ENCODE peak calls at places on chromosomes 16 and 17, in eight cellular contexts. F is fibroblast of pulmonary artery, I is neuronal stem cell, C is neural progenitor cell, R is colonic mucosa, P is epithelial cell of esophagus, A is heart left ventricle, G is tibial nerve. V is an unnamed sample.

GRCh38 chr16:11423315-11424117 is 78.3 kb downstream of the RMI2 start:
- DNase-seq in I (no peak), P (no peak), F (no peak), G (no peak), A (no peak), R (no peak), C (no peak), V (no peak)

GRCh38 chr16:89924298-89924924 is 1.3 kb downstream of the TUBB3 start:
- DNase-seq in R (no peak), A (no peak), P (peak), G (no peak), I (peak), F (peak), C (peak), V (peak)

GRCh38 chr16:49352923-49353322 is 20.7 kb upstream of the C16orf78 start:
- DNase-seq in I (no peak), F (no peak), P (no peak), R (no peak), A (no peak), C (peak), G (no peak), V (peak)

GRCh38 chr16:22653876-22654275 is 143.2 kb downstream of the NPIPB5 start:
- DNase-seq in R (no peak), G (no peak), F (no peak), P (no peak), C (no peak), A (no peak), I (no peak), V (no peak)

GRCh38 chr16:64211306-64211705 is 910.6 kb downstream of the CDH11 start:
- DNase-seq in C (no peak), P (no peak), R (no peak), G (no peak), A (no peak), F (no peak), I (no peak), V (no peak)

GRCh38 chr17:43170766-43171681 is at the start of gene NBR1:
- DNase-seq in A (peak), F (peak), R (peak), C (peak), P (peak), I (peak), G (peak), V (peak)

GRCh38 chr16:1098266-1098991 is 2.4 kb upstream of the C1QTNF8 start:
- DNase-seq in I (no peak), F (no peak), A (no peak), P (no peak), G (no peak), C (peak), R (no peak), V (no peak)

GRCh38 chr17:79400989-79401703 is 209.7 kb downstream of the RBFOX3 start:
- DNase-seq in G (peak), P (peak), R (peak), A (peak), I (peak), F (peak), C (peak), V (peak)

GRCh38 chr16:11614587-11615175 is 28.0 kb upstream of the LITAF start:
- DNase-seq in G (no peak), C (no peak), A (no peak), R (no peak), I (no peak), F (no peak), P (peak), V (no peak)

GRCh38 chr17:55584055-55584685 is 72.9 kb upstream of the SMIM36 start:
- DNase-seq in I (no peak), C (no peak), P (peak), A (no peak), G (no peak), R (no peak), F (peak), V (no peak)

GRCh38 chr16:23146877-23147601 is 2.2 kb downstream of the USP31 start:
- DNase-seq in C (no peak), A (no peak), P (peak), F (no peak), I (no peak), G (no peak), R (no peak), V (no peak)

GRCh38 chr17:68955181-68955841 is at the start of gene ABCA8:
- DNase-seq in P (no peak), A (peak), G (peak), R (no peak), I (no peak), F (peak), C (no peak), V (no peak)

GRCh38 chr17:49210158-49211029 is at the start of the genes ABI3 and GNGT2:
- DNase-seq in C (no peak), F (peak), A (peak), R (peak), P (no peak), I (no peak), G (no peak), V (peak)

GRCh38 chr17:2814499-2815341 is 18.5 kb downstream of the RAP1GAP2 start:
- DNase-seq in G (no peak), C (no peak), A (peak), F (no peak), I (no peak), R (peak), P (no peak), V (no peak)

GRCh38 chr17:28279411-28279810 is 39.6 kb upstream of the TMEM97 start:
- DNase-seq in G (no peak), P (no peak), F (peak), C (no peak), R (no peak), I (no peak), A (no peak), V (no peak)

GRCh38 chr16:30551781-30552180 is 6.4 kb downstream of the ZNF764 start:
- DNase-seq in F (no peak), A (no peak), R (no peak), I (no peak), G (no peak), C (no peak), P (no peak), V (no peak)

GRCh38 chr16:85917959-85918358 is 19.0 kb downstream of the IRF8 start:
- DNase-seq in R (no peak), F (no peak), P (no peak), G (no peak), C (no peak), A (no peak), I (no peak), V (no peak)

GRCh38 chr17:64155090-64155630 is 25.2 kb upstream of the ERN1 start:
- DNase-seq in R (no peak), I (no peak), A (no peak), C (no peak), F (no peak), P (no peak), G (no peak), V (no peak)

GRCh38 chr16:27723711-27724490 is 174.0 kb downstream of the KATNIP start:
- DNase-seq in R (peak), C (no peak), G (no peak), P (peak), A (no peak), F (no peak), I (no peak), V (peak)

GRCh38 chr17:1252203-1252608 is 18.0 kb upstream of the BHLHA9 start:
- DNase-seq in R (peak), G (no peak), P (no peak), C (no peak), F (peak), A (peak), I (no peak), V (no peak)

GRCh38 chr17:81242421-81243332 is 3.6 kb downstream of the NDUFAF8 start:
- DNase-seq in P (no peak), A (no peak), C (no peak), G (no peak), R (no peak), I (no peak), F (no peak), V (no peak)

GRCh38 chr16:56362057-56362655 is 63.2 kb downstream of the AMFR start:
- DNase-seq in F (no peak), I (no peak), G (no peak), R (no peak), C (no peak), P (no peak), A (peak), V (no peak)

GRCh38 chr17:4544656-4545216 is 10.4 kb downstream of the MYBBP1A start:
- DNase-seq in I (no peak), G (no peak), C (no peak), F (no peak), A (no peak), P (no peak), R (no peak), V (no peak)

GRCh38 chr16:67268136-67268579 is 11.2 kb upstream of the PLEKHG4 start:
- DNase-seq in C (no peak), G (no peak), R (no peak), P (no peak), I (no peak), A (no peak), F (peak), V (no peak)

GRCh38 chr17:46771601-46772012 is 46.9 kb downstream of the WNT3 start:
- DNase-seq in R (no peak), P (no peak), F (no peak), A (peak), I (peak), C (no peak), G (no peak), V (peak)

GRCh38 chr16:87806608-87807546 is 41.1 kb upstream of the KLHDC4 start:
- DNase-seq in F (peak), G (no peak), R (peak), I (no peak), P (peak), C (no peak), A (peak), V (peak)

GRCh38 chr17:31510273-31511175 is 119.0 kb downstream of the RAB11FIP4 start:
- DNase-seq in A (peak), F (no peak), C (no peak), I (no peak), P (no peak), G (no peak), R (no peak), V (no peak)

GRCh38 chr16:26263406-26263805 is 571.6 kb downstream of the HS3ST4 start:
- DNase-seq in C (no peak), P (no peak), A (no peak), F (no peak), I (no peak), R (no peak), G (no peak), V (no peak)

GRCh38 chr16:17998550-17998949 is 338.0 kb downstream of the NPIPA8 start:
- DNase-seq in F (no peak), R (no peak), A (no peak), G (no peak), C (no peak), P (no peak), I (no peak), V (no peak)

GRCh38 chr17:19003966-19004600 is 481 bp downstream of the FAM83G start:
- DNase-seq in G (no peak), I (peak), A (no peak), C (peak), R (peak), F (peak), P (peak), V (no peak)

GRCh38 chr16:15041260-15042011 is 14.4 kb downstream of the NTAN1 start:
- DNase-seq in F (peak), I (no peak), G (peak), P (no peak), A (peak), C (peak), R (peak), V (peak)

GRCh38 chr16:57536306-57537193 is at the start of gene CCDC102A:
- DNase-seq in F (no peak), P (no peak), C (peak), A (no peak), G (no peak), R (peak), I (no peak), V (peak)

GRCh38 chr17:14299261-14300093 is 1.4 kb upstream of the HS3ST3B1 start:
- DNase-seq in A (no peak), C (peak), R (peak), F (peak), P (no peak), G (no peak), I (no peak), V (no peak)
- H3K4me3 ChIP-seq in A (peak), C (peak), R (peak), F (peak), P (peak), G (no peak), I (peak), V (no peak)

GRCh38 chr16:21646721-21647561 is 5.5 kb downstream of the IGSF6 start:
- DNase-seq in C (no peak), A (no peak), P (peak), I (no peak), R (peak), F (no peak), G (no peak), V (no peak)

GRCh38 chr16:21645261-21645721 is 7.1 kb downstream of the IGSF6 start:
- DNase-seq in G (no peak), P (no peak), R (no peak), I (no peak), A (no peak), C (no peak), F (no peak), V (no peak)

GRCh38 chr16:21646091-21646490 is 6.3 kb downstream of the IGSF6 start:
- DNase-seq in R (no peak), F (no peak), C (no peak), P (no peak), A (no peak), I (no peak), G (no peak), V (no peak)

GRCh38 chr16:21649196-21649595 is 3.2 kb downstream of the IGSF6 start:
- DNase-seq in F (no peak), C (no peak), I (no peak), A (no peak), P (no peak), G (no peak), R (no peak), V (no peak)

DNA sequence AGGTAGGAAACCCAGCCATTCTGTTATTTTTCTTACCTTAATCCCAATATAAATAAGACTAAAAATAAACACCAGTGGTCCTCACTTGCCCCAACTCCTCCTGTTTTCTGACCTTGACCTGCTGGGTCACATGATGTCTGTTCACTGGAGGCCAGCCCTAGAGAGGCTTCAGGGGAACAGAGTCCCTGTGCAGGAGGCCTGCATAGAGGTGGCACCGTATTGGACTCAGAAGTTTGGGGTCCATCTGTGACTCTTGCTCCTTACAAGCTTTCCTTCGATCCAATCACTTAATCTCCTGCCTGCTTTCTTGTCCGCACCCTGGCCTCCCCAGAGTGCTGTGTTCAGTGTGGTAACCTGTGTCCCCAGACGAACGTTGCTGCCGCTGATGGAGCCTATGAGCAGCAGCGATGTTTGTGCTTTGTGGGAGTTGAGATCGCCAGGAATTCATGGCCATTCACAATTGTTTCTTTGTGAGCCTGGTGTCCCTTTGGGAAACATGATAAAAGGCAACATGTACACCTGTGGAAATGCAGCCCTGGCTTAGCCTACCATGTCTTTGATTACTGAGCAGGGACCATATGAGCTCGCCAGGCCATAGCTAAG is 4.7 kb downstream of the IGSF6 start:
- DNase-seq in G (no peak), R (no peak), A (no peak), P (no peak), F (no peak), I (no peak), C (no peak), V (no peak)
- H3K4me3 ChIP-seq in G (no peak), R (no peak), A (no peak), P (no peak), F (no peak), I (no peak), C (no peak), V (no peak)

GRCh38 chr17:14311186-14311705 is 10.4 kb downstream of the HS3ST3B1 start:
- DNase-seq in P (no peak), F (no peak), G (no peak), C (no peak), R (no peak), A (no peak), I (no peak), V (no peak)

GRCh38 chr17:14308636-14308964 is 7.7 kb downstream of the HS3ST3B1 start:
- DNase-seq in C (no peak), P (no peak), A (no peak), I (peak), R (no peak), F (no peak), G (no peak), V (no peak)

GRCh38 chr17:14310584-14310983 is 9.7 kb downstream of the HS3ST3B1 start:
- DNase-seq in P (no peak), F (no peak), A (no peak), G (no peak), I (no peak), R (no peak), C (peak), V (no peak)

GRCh38 chr17:14308965-14309879 is 8.3 kb downstream of the HS3ST3B1 start:
- DNase-seq in R (peak), I (peak), F (peak), P (peak), G (peak), A (peak), C (peak), V (peak)

GRCh38 chr17:14310101-14310500 is 9.2 kb downstream of the HS3ST3B1 start:
- DNase-seq in P (no peak), C (peak), A (no peak), F (no peak), I (no peak), G (no peak), R (no peak), V (peak)
- H3K4me3 ChIP-seq in P (peak), C (peak), A (peak), F (peak), I (no peak), G (no peak), R (peak), V (peak)

GRCh38 chr16:4270595-4270994 is 2.2 kb downstream of the TFAP4 start:
- DNase-seq in C (no peak), R (no peak), I (no peak), F (no peak), G (no peak), P (no peak), A (no peak), V (no peak)
- H3K4me3 ChIP-seq in C (peak), R (peak), I (no peak), F (no peak), G (no peak), P (peak), A (peak), V (peak)

GRCh38 chr16:84613408-84614071 is 4.3 kb downstream of the COTL1 start:
- DNase-seq in I (no peak), R (no peak), G (no peak), A (no peak), P (no peak), F (no peak), C (no peak), V (no peak)

GRCh38 chr16:84614075-84614474 is 3.8 kb downstream of the COTL1 start:
- DNase-seq in A (no peak), F (peak), G (no peak), I (no peak), C (no peak), P (no peak), R (no peak), V (no peak)

GRCh38 chr16:84617068-84617630 is 729 bp downstream of the COTL1 start:
- DNase-seq in P (peak), A (no peak), F (no peak), C (peak), G (no peak), I (no peak), R (no peak), V (no peak)

GRCh38 chr16:84616515-84616914 is 1.4 kb downstream of the COTL1 start:
- DNase-seq in R (peak), P (peak), C (no peak), F (no peak), A (no peak), G (no peak), I (no peak), V (no peak)

GRCh38 chr16:84614914-84615813 is 2.7 kb downstream of the COTL1 start:
- DNase-seq in P (no peak), F (no peak), C (no peak), G (no peak), R (no peak), I (no peak), A (no peak), V (no peak)
- H3K4me3 ChIP-seq in P (no peak), F (peak), C (peak), G (no peak), R (peak), I (no peak), A (peak), V (no peak)

GRCh38 chr16:3098459-3099394 is at the start of gene ZSCAN10:
- DNase-seq in A (no peak), C (peak), G (no peak), P (no peak), F (no peak), R (no peak), I (no peak), V (no peak)
- H3K4me3 ChIP-seq in A (peak), C (peak), G (no peak), P (peak), F (peak), R (no peak), I (peak), V (no peak)

GRCh38 chr16:69932228-69932627 is 18.9 kb upstream of the CLEC18A start:
- DNase-seq in F (no peak), A (no peak), C (no peak), I (no peak), R (no peak), G (no peak), P (no peak), V (no peak)

GRCh38 chr16:69934044-69934443 is 17.1 kb upstream of the CLEC18A start:
- DNase-seq in G (peak), I (no peak), F (no peak), C (no peak), A (no peak), R (no peak), P (no peak), V (no peak)

GRCh38 chr16:69931631-69932030 is 19.5 kb upstream of the CLEC18A start:
- DNase-seq in A (no peak), G (no peak), F (no peak), I (no peak), P (no peak), R (no peak), C (no peak), V (no peak)

GRCh38 chr16:69934751-69935150 is 16.4 kb upstream of the CLEC18A start:
- DNase-seq in P (no peak), A (no peak), G (no peak), R (no peak), C (no peak), I (no peak), F (no peak), V (no peak)

GRCh38 chr16:69932691-69933392 is 18.3 kb upstream of the CLEC18A start:
- DNase-seq in C (no peak), I (no peak), F (no peak), R (no peak), A (no peak), P (no peak), G (no peak), V (no peak)
- H3K4me3 ChIP-seq in C (no peak), I (no peak), F (no peak), R (no peak), A (no peak), P (no peak), G (no peak), V (no peak)

V was measured in WERI-Rb-1.